ENCODE peak calls at places on chromosomes 11 and 22, in four cellular contexts. K, J, A and W are unnamed samples.

GRCh38 chr11:78350101-78350645 is 67.4 kb downstream of the GAB2 start:
- DNase-seq in K (no peak), J (peak; percentile 76), A (no peak), W (no peak)

GRCh38 chr11:26144309-26144690 is 187.6 kb upstream of the ANO3 start:
- DNase-seq in K (no peak), J (no peak), A (no peak), W (no peak)

GRCh38 chr11:114085965-114086364 is 26.5 kb downstream of the ZBTB16 start:
- DNase-seq in K (peak; percentile 91), J (no peak), A (no peak), W (no peak)

GRCh38 chr11:60777572-60777971 is 7.6 kb upstream of the MS4A10 start:
- DNase-seq in K (no peak), J (no peak), A (no peak), W (peak; percentile 26)

GRCh38 chr11:2810401-2811205 is 75.0 kb downstream of the CDKN1C start:
- DNase-seq in K (no peak), J (no peak), A (no peak), W (peak; percentile 15)

GRCh38 chr11:2518112-2518982 is 73.5 kb downstream of the KCNQ1 start:
- DNase-seq in K (peak; percentile 1), J (peak; percentile 7), A (no peak), W (peak; percentile 11)

GRCh38 chr11:134260503-134260902 is 7.1 kb downstream of the ACAD8 start:
- DNase-seq in K (no peak), J (no peak), A (no peak), W (no peak)

GRCh38 chr11:109604506-109604905 is 182.5 kb downstream of the C11orf87 start:
- DNase-seq in K (no peak), J (no peak), A (no peak), W (no peak)

GRCh38 chr11:130121430-130121978 is 38.1 kb upstream of the ST14 start:
- DNase-seq in K (no peak), J (no peak), A (no peak), W (no peak)

GRCh38 chr11:776459-777287 is 614 bp downstream of the GATD1 start:
- DNase-seq in K (no peak), J (peak; percentile 90), A (no peak), W (no peak)

GRCh38 chr11:13668957-13669521 is 571 bp downstream of the FAR1 start:
- DNase-seq in K (peak; percentile 34), J (no peak), A (no peak), W (peak; percentile 36)

GRCh38 chr22:45922256-45922655 is 54.7 kb downstream of the WNT7B start:
- DNase-seq in K (no peak), J (no peak), A (no peak), W (no peak)

GRCh38 chr22:25627271-25627848 is 62.9 kb downstream of the GRK3 start:
- DNase-seq in K (no peak), J (no peak), A (no peak), W (no peak)

GRCh38 chr11:123111465-123111864 is 49.5 kb upstream of the HSPA8 start:
- DNase-seq in K (no peak), J (peak; percentile 70), A (peak; percentile 48), W (no peak)

GRCh38 chr11:20066783-20067156 is 93.5 kb downstream of the DBX1 start:
- DNase-seq in K (no peak), J (no peak), A (no peak), W (no peak)

GRCh38 chr22:36197065-36197440 is 4.6 kb downstream of the APOL4 start:
- DNase-seq in K (no peak), J (peak; percentile 100), A (no peak), W (peak; percentile 67)

GRCh38 chr11:73528420-73528819 is 69.5 kb downstream of the FAM168A start:
- DNase-seq in K (no peak), J (no peak), A (no peak), W (no peak)

GRCh38 chr11:114987171-114987760 is 308.9 kb downstream of the NXPE2 start:
- DNase-seq in K (no peak), J (peak; percentile 32), A (no peak), W (no peak)

GRCh38 chr11:36454991-36455611 is 55.0 kb downstream of the TRAF6 start:
- DNase-seq in K (no peak), J (peak; percentile 94), A (no peak), W (no peak)

GRCh38 chr22:36586250-36586649 is 57.3 kb upstream of the EIF3D start:
- DNase-seq in K (no peak), J (no peak), A (no peak), W (no peak)

GRCh38 chr11:114064216-114064615 is 4.7 kb downstream of the ZBTB16 start:
- DNase-seq in K (no peak), J (no peak), A (no peak), W (no peak)

GRCh38 chr11:17574799-17575144 is 27.7 kb downstream of the OTOG start:
- DNase-seq in K (no peak), J (no peak), A (no peak), W (no peak)

GRCh38 chr11:91979775-91980174 is 244.8 kb upstream of the FAT3 start:
- DNase-seq in K (no peak), J (no peak), A (no peak), W (no peak)

GRCh38 chr22:27933186-27933983 is 14.3 kb upstream of the PITPNB start:
- DNase-seq in K (peak; percentile 14), J (no peak), A (no peak), W (no peak)

GRCh38 chr22:21455334-21456089 is 11.7 kb upstream of the TMEM191C start:
- DNase-seq in K (no peak), J (peak; percentile 2), A (no peak), W (no peak)

GRCh38 chr11:57761301-57762234 is at the start of gene CTNND1:
- DNase-seq in K (peak; percentile 92), J (peak; percentile 93), A (peak; percentile 86), W (peak; percentile 84)

GRCh38 chr22:45883811-45884170 is 93.2 kb downstream of the WNT7B start:
- DNase-seq in K (no peak), J (no peak), A (no peak), W (no peak)

DNA sequence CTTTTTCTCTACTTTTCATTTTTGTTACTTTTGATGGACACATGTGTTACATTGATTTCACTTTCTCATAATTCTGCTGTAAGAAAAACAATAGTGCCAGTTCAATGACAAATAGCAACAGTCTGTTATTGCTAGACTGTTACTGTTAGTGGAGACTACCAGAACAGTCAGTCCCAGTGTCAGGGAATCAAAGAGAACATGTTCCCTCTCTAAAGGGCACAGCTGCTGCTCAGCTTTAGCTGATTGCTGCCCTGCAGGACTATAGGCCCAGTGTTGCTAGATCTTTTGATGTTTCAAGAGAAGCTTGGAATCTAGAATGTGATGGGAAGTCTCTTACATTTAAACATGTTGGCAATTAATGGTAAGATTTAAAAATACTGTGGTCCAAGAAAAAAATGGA is 3.4 kb downstream of the BIRC3 start:
- DNase-seq in K (no peak), J (no peak), A (no peak), W (no peak)
- H3K4me1 ChIP-seq in K (peaks cover 10% of the 10 kb centered on the region), J (no peaks in the 10 kb centered on the region), A (peaks cover 58% of the 10 kb centered on the region), W (peaks cover 34% of the 10 kb centered on the region)

DNA sequence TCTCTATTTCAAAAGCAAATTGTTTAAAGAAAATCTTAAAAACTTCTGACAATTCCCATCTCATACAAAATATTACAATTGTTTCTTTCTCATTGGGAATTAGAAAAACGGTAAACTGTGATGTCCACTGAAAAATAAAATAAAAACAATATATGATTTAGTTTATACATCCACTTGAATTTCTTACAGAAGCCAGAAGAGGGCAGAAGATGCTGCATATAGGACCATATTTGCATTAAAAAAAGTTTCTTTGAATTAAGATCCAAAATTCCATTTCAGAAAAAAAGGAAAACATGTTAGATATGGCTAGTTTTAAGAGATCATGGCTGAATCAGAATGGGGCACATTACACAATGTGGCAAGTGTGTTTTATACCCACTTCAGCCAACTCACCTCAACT is 39.3 kb upstream of the LRRC4C start:
- DNase-seq in K (no peak), J (no peak), A (no peak), W (no peak)
- H3K4me3 ChIP-seq in K (no peak overlapping the region), J (peak overlapping the region; percentile 29), A (no peak overlapping the region), W (no peak overlapping the region)

GRCh38 chr11:96156379-96156722 is 186.6 kb downstream of the MAML2 start:
- DNase-seq in K (no peak), J (no peak), A (no peak), W (no peak)
- H3K4me1 ChIP-seq in K (no peaks in the 10 kb centered on the region), J (peaks cover 4% of the 10 kb centered on the region), A (peaks cover 6% of the 10 kb centered on the region), W (peaks cover 65% of the 10 kb centered on the region)

GRCh38 chr11:7537260-7537659 is 23.5 kb downstream of the PPFIBP2 start:
- DNase-seq in K (no peak), J (no peak), A (no peak), W (no peak)
- H3K4me3 ChIP-seq in K (no peak overlapping the region), J (no peak overlapping the region), A (no peak overlapping the region), W (no peak overlapping the region)

DNA sequence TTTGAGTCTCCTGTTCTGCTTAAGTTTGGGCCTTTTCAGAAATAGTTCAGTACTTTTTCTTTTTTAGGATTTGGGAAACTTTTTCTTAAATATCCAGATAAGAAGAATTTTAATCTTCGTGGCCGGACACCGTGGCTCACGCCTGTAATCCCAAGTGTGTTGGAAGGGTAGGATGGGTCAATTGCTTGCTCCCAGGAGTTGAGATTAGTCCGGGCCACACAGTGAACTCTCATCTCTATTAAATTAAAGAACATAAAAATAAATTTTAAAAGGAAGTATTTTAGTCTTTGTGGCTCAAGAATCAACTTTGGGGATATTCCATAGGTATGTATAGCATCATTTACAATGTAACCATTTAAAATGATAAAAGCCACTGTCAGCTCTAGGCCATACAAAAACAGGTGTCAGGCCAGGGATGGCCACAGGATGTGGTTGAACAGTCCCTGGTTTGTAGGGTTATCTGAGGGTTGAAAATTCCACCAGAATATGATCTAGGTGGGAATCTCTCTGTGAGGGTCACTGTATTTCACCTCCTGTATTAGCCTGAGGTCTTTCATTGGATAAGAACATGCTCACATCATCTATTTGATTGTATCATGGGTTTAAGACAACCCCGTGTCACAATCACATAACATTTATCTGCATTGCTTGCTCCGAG is 115.6 kb downstream of the GGTLC2 start:
- DNase-seq in K (no peak), J (no peak), A (no peak), W (no peak)
- H3K4me1 ChIP-seq in K (no peaks in the 10 kb centered on the region), J (no peaks in the 10 kb centered on the region), A (no peaks in the 10 kb centered on the region), W (no peaks in the 10 kb centered on the region)

GRCh38 chr22:39175127-39176066 is 22.9 kb upstream of the CBX7 start:
- DNase-seq in K (no peak), J (no peak), A (no peak), W (no peak)

GRCh38 chr22:39174498-39175120 is 22.1 kb upstream of the CBX7 start:
- DNase-seq in K (peak; percentile 68), J (peak; percentile 99), A (peak; percentile 28), W (peak; percentile 77)

GRCh38 chr22:39177456-39177775 is 24.9 kb upstream of the CBX7 start:
- DNase-seq in K (no peak), J (no peak), A (no peak), W (no peak)

GRCh38 chr22:39176673-39177455 is 24.4 kb upstream of the CBX7 start:
- DNase-seq in K (no peak), J (no peak), A (no peak), W (no peak)

DNA sequence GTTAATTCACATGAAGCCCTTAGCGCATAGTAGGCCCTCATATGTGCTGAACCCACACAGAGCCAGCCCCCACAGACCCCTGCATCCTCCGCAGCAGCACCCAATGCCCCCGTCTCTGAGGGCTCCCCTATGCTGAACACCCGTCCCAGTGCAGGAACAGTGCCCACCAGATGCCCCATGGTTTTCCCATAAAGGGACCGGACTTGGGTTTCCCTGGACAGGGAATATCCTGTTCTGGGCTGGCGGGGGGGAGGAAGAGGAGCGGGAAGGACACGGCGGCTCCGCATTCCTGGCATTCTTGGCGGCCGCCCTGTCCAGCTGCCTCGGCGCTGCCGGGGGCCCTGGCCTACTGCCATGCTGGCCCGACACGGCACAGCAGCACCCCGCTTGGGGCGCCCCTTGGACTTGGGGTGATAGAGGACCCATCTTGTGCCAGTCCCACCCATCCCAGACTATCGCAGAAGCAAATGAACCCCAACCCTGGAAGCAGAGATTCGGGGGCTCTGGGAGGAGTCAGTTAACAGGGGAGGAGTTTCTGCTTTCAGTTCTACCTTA is 23.7 kb upstream of the CBX7 start:
- DNase-seq in K (peak; percentile 73), J (peak; percentile 93), A (no peak), W (peak; percentile 77)
- H3K4me3 ChIP-seq in K (no peak overlapping the region), J (no peak overlapping the region), A (no peak overlapping the region), W (peak overlapping the region; percentile 29)

GRCh38 chr11:3838504-3838903 is 2.3 kb downstream of the RHOG start:
- DNase-seq in K (no peak), J (no peak), A (no peak), W (no peak)
- H3K4me1 ChIP-seq in K (peaks cover 13% of the 10 kb centered on the region), J (peaks cover 7% of the 10 kb centered on the region), A (peaks cover 43% of the 10 kb centered on the region), W (peaks cover 79% of the 10 kb centered on the region)